ENCODE peak calls at places on chromosomes 2 and 18, in seven cellular contexts. R is cardiac fibroblast; A is CD8-positive, alpha-beta T cell; M is uterus; Z is HepG2; J is brain microvascular endothelial cell; T is upper lobe of right lung. W is an unnamed sample.

GRCh38 chr2:215210082-215210481 is 71.7 kb upstream of the ABCA12 start:
- DNase-seq in J (no peak), R (no peak), Z (no peak), M (no peak), A (no peak), T (no peak), W (no peak)

GRCh38 chr2:118856330-118856977 is 9.0 kb upstream of the EN1 start:
- DNase-seq in T (peak; percentile 45), R (no peak), A (no peak), Z (no peak), M (no peak), J (no peak), W (no peak)

GRCh38 chr2:118905206-118905605 is 36.8 kb upstream of the MARCO start:
- DNase-seq in M (no peak), Z (no peak), J (no peak), T (no peak), R (no peak), A (no peak), W (no peak)

GRCh38 chr2:235850289-235850688 is 317.9 kb downstream of the GBX2 start:
- DNase-seq in M (no peak), Z (no peak), A (no peak), R (no peak), T (no peak), J (no peak), W (no peak)

GRCh38 chr2:26584656-26585055 is 56.5 kb downstream of the CIB4 start:
- DNase-seq in R (no peak), M (no peak), Z (no peak), T (peak; percentile 58), J (no peak), A (no peak), W (no peak)

GRCh38 chr2:231692847-231693246 is 15.5 kb upstream of the PTMA start:
- DNase-seq in J (no peak), A (no peak), M (no peak), R (no peak), Z (no peak), T (no peak), W (no peak)

GRCh38 chr2:96143848-96144480 is 1.3 kb downstream of the DUSP2 start:
- DNase-seq in R (no peak), A (peak; percentile 45), T (peak; percentile 61), Z (no peak), J (no peak), M (no peak), W (no peak)

GRCh38 chr2:241853651-241854341 is 4.9 kb downstream of the PDCD1 start:
- DNase-seq in A (no peak), J (peak; percentile 43), Z (no peak), M (peak; percentile 14), R (no peak), T (peak; percentile 62), W (no peak)

GRCh38 chr2:10864888-10865551 is 46.7 kb upstream of the KCNF1 start:
- DNase-seq in Z (no peak), J (no peak), M (no peak), A (peak; percentile 10), T (no peak), R (no peak), W (no peak)

GRCh38 chr18:36187138-36187825 is at the start of gene MOCOS:
- DNase-seq in R (peak; percentile 53), A (peak; percentile 35), T (peak; percentile 94), Z (peak; percentile 68), J (peak; percentile 42), M (peak; percentile 79), W (no peak)

GRCh38 chr18:12750708-12751502 is 48.1 kb downstream of the PSMG2 start:
- DNase-seq in Z (no peak), M (no peak), T (no peak), J (no peak), A (no peak), R (no peak), W (no peak)

GRCh38 chr18:12751503-12751884 is 48.7 kb downstream of the PSMG2 start:
- DNase-seq in Z (no peak), A (no peak), J (no peak), T (no peak), R (no peak), M (no peak), W (no peak)

GRCh38 chr18:12749136-12749535 is 46.3 kb downstream of the PSMG2 start:
- DNase-seq in M (no peak), R (no peak), A (no peak), J (no peak), T (no peak), Z (no peak), W (no peak)

GRCh38 chr18:12748671-12749070 is 45.8 kb downstream of the PSMG2 start:
- DNase-seq in Z (no peak), M (no peak), A (no peak), T (no peak), R (peak; percentile 54), J (no peak), W (no peak)

GRCh38 chr18:12750076-12750707 is 47.4 kb downstream of the PSMG2 start:
- DNase-seq in Z (no peak), R (peak; percentile 43), M (no peak), J (no peak), T (no peak), A (no peak), W (no peak)
- H3K4me3 ChIP-seq in Z (no peak overlapping the region), R (no peak overlapping the region), M (no peak overlapping the region), J (no peak overlapping the region), T (no peak overlapping the region), A (no peak overlapping the region), W (no peak overlapping the region)

GRCh38 chr2:59080465-59081181 is 839.5 kb upstream of the FANCL start:
- DNase-seq in A (no peak), J (no peak), T (no peak), M (no peak), Z (no peak), R (no peak), W (no peak)

GRCh38 chr2:59083075-59083792 is 842.1 kb upstream of the FANCL start:
- DNase-seq in J (no peak), A (no peak), T (no peak), R (no peak), M (no peak), Z (no peak), W (no peak)
- TF ChIP-seq CTCF in J (no peak), A (no peak), T (no peak), R (no peak), M (no peak), Z (no peak), W (no peak)

GRCh38 chr2:68237976-68238580 is 14.3 kb downstream of the PPP3R1 start:
- DNase-seq in T (no peak), M (no peak), Z (no peak), R (no peak), J (no peak), A (no peak), W (no peak)

GRCh38 chr2:68236876-68237275 is 15.5 kb downstream of the PPP3R1 start:
- DNase-seq in R (peak; percentile 63), T (no peak), A (no peak), J (no peak), Z (no peak), M (no peak), W (no peak)

GRCh38 chr2:68238955-68239822 is 13.1 kb downstream of the PPP3R1 start:
- DNase-seq in R (peak; percentile 63), M (no peak), J (no peak), T (no peak), Z (no peak), A (no peak), W (no peak)

GRCh38 chr2:68236080-68236734 is 16.1 kb downstream of the PPP3R1 start:
- DNase-seq in Z (no peak), A (no peak), M (no peak), J (no peak), T (no peak), R (no peak), W (no peak)

DNA sequence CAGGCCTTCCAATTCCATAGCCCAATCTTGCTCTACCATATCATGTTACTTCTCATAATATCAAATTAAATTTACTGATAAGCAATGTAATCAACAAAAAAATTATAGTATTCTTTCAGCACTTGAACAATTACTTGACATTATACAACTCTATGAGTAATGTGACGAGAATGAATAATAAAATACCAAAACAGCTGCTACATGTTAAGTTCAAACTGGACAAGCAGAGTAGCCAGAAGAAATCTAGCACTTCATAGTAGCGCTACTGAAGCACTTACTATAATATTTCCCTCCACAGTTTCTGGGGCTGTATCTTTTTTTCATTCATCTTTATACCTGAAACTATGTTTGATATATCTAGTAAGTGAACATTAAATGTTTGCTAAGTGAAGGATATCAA is 14.9 kb downstream of the PPP3R1 start:
- DNase-seq in A (no peak), T (no peak), R (peak; percentile 77), M (no peak), Z (no peak), J (no peak), W (no peak)
- H3K4me3 ChIP-seq in A (no peak overlapping the region), T (no peak overlapping the region), R (no peak overlapping the region), M (no peak overlapping the region), Z (no peak overlapping the region), J (no peak overlapping the region), W (no peak overlapping the region)

GRCh38 chr2:189797902-189798301 is 13.7 kb downstream of the PMS1 start:
- DNase-seq in A (no peak), J (no peak), R (no peak), M (no peak), Z (no peak), T (no peak), W (no peak)

GRCh38 chr2:189791338-189792042 is 7.2 kb downstream of the PMS1 start:
- DNase-seq in R (no peak), M (no peak), J (no peak), Z (no peak), T (no peak), A (no peak), W (no peak)

GRCh38 chr2:189798312-189799029 is 14.2 kb downstream of the PMS1 start:
- DNase-seq in J (peak; percentile 25), M (no peak), Z (peak; percentile 24), R (peak; percentile 75), T (no peak), A (no peak), W (peak; percentile 18)

GRCh38 chr2:189799030-189799331 is 14.7 kb downstream of the PMS1 start:
- DNase-seq in M (no peak), Z (no peak), R (no peak), A (no peak), J (no peak), T (no peak), W (no peak)

DNA sequence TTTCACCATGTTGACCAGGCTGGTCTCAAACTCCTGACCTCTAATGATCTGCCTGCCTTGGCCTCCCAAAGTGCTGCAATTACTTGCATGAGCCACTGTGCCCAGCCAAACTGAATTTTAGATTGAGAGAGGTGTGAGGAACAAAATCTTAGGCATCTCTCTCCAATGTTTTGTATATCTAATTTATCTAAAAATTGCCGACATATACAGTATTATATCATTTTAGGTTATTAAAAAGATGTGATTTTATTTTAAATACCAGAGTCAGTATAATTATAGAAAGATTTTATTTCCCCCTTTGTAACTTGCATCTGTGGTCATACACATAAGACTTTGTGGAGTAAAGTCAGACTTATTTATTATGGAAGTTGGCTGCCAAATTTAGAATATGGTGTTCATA is 10.1 kb downstream of the PMS1 start:
- DNase-seq in M (no peak), Z (no peak), T (no peak), A (no peak), J (no peak), R (no peak), W (no peak)
- TF ChIP-seq CTCF in M (no peak), Z (no peak), T (no peak), A (no peak), J (no peak), R (no peak), W (no peak)

W was measured in astrocyte of the cerebellum.